ENCODE peak calls at places on chromosome 10, in nine cellular contexts. One of them, this sample, is unnamed.
A peak's percentile ranks its signal among the peaks of the same experiment; 100 is the strongest.

GRCh38 chr10:101563007-101563406 is 25.1 kb downstream of the POLL start:
- DNase-seq in CD4-positive, alpha-beta T cell: no peak
- DNase-seq in colonic mucosa: peak; percentile 9
- DNase-seq in naive thymus-derived CD4-positive, alpha-beta T cell: no peak
- DNase-seq in aorta: peak; percentile 57
- DNase-seq in ascending aorta: no peak
- DNase-seq in SJCRH30: no peak
- DNase-seq in CD8-positive, alpha-beta memory T cell: no peak
- DNase-seq in PC-9: no peak
- DNase-seq in this sample: no peak

GRCh38 chr10:97385565-97385964 is 15.6 kb downstream of the RRP12 start:
- DNase-seq in ascending aorta: no peak
- DNase-seq in PC-9: no peak
- DNase-seq in CD4-positive, alpha-beta T cell: no peak
- DNase-seq in colonic mucosa: no peak
- DNase-seq in aorta: no peak
- DNase-seq in CD8-positive, alpha-beta memory T cell: no peak
- DNase-seq in naive thymus-derived CD4-positive, alpha-beta T cell: no peak
- DNase-seq in SJCRH30: no peak
- DNase-seq in this sample: no peak

GRCh38 chr10:10361486-10361885 is 656.2 kb upstream of the CELF2 start:
- DNase-seq in colonic mucosa: no peak
- DNase-seq in aorta: no peak
- DNase-seq in PC-9: no peak
- DNase-seq in CD8-positive, alpha-beta memory T cell: no peak
- DNase-seq in CD4-positive, alpha-beta T cell: no peak
- DNase-seq in ascending aorta: no peak
- DNase-seq in SJCRH30: no peak
- DNase-seq in naive thymus-derived CD4-positive, alpha-beta T cell: no peak
- DNase-seq in this sample: no peak

GRCh38 chr10:116849271-116850057 is at the start of gene ENO4:
- DNase-seq in CD4-positive, alpha-beta T cell: no peak
- DNase-seq in aorta: peak; percentile 89
- DNase-seq in PC-9: peak; percentile 81
- DNase-seq in ascending aorta: no peak
- DNase-seq in naive thymus-derived CD4-positive, alpha-beta T cell: no peak
- DNase-seq in SJCRH30: no peak
- DNase-seq in CD8-positive, alpha-beta memory T cell: no peak
- DNase-seq in colonic mucosa: peak; percentile 80
- DNase-seq in this sample: peak; percentile 71

GRCh38 chr10:35940067-35940989 is 298.2 kb upstream of the FZD8 start:
- DNase-seq in ascending aorta: no peak
- DNase-seq in CD4-positive, alpha-beta T cell: no peak
- DNase-seq in PC-9: no peak
- DNase-seq in colonic mucosa: peak; percentile 50
- DNase-seq in naive thymus-derived CD4-positive, alpha-beta T cell: no peak
- DNase-seq in aorta: no peak
- DNase-seq in SJCRH30: peak; percentile 63
- DNase-seq in CD8-positive, alpha-beta memory T cell: no peak
- DNase-seq in this sample: no peak

GRCh38 chr10:73894245-73894971 is 16.5 kb upstream of the PLAU start:
- DNase-seq in CD4-positive, alpha-beta T cell: no peak
- DNase-seq in aorta: no peak
- DNase-seq in SJCRH30: no peak
- DNase-seq in colonic mucosa: no peak
- DNase-seq in PC-9: peak; percentile 63
- DNase-seq in naive thymus-derived CD4-positive, alpha-beta T cell: no peak
- DNase-seq in ascending aorta: no peak
- DNase-seq in CD8-positive, alpha-beta memory T cell: no peak
- DNase-seq in this sample: no peak

GRCh38 chr10:16948335-16948734 is 131.1 kb upstream of the RSU1 start:
- DNase-seq in SJCRH30: no peak
- DNase-seq in aorta: no peak
- DNase-seq in PC-9: no peak
- DNase-seq in CD4-positive, alpha-beta T cell: no peak
- DNase-seq in ascending aorta: no peak
- DNase-seq in colonic mucosa: no peak
- DNase-seq in naive thymus-derived CD4-positive, alpha-beta T cell: no peak
- DNase-seq in CD8-positive, alpha-beta memory T cell: peak; percentile 70
- DNase-seq in this sample: no peak

GRCh38 chr10:11299125-11299524 is 281.5 kb downstream of the CELF2 start:
- DNase-seq in colonic mucosa: no peak
- DNase-seq in ascending aorta: no peak
- DNase-seq in aorta: peak; percentile 61
- DNase-seq in CD4-positive, alpha-beta T cell: no peak
- DNase-seq in SJCRH30: no peak
- DNase-seq in naive thymus-derived CD4-positive, alpha-beta T cell: no peak
- DNase-seq in CD8-positive, alpha-beta memory T cell: no peak
- DNase-seq in PC-9: no peak
- DNase-seq in this sample: peak; percentile 12

GRCh38 chr10:57094965-57095364 is 733.9 kb upstream of the ZWINT start:
- DNase-seq in colonic mucosa: no peak
- DNase-seq in CD8-positive, alpha-beta memory T cell: no peak
- DNase-seq in SJCRH30: no peak
- DNase-seq in naive thymus-derived CD4-positive, alpha-beta T cell: no peak
- DNase-seq in PC-9: no peak
- DNase-seq in ascending aorta: no peak
- DNase-seq in CD4-positive, alpha-beta T cell: no peak
- DNase-seq in aorta: no peak
- DNase-seq in this sample: no peak

GRCh38 chr10:101781984-101782810 is 1.0 kb downstream of the NPM3 start:
- DNase-seq in ascending aorta: no peak
- DNase-seq in PC-9: no peak
- DNase-seq in aorta: peak; percentile 65
- DNase-seq in naive thymus-derived CD4-positive, alpha-beta T cell: no peak
- DNase-seq in CD4-positive, alpha-beta T cell: no peak
- DNase-seq in SJCRH30: no peak
- DNase-seq in CD8-positive, alpha-beta memory T cell: no peak
- DNase-seq in colonic mucosa: no peak
- DNase-seq in this sample: no peak

GRCh38 chr10:101453791-101454718 is 100.1 kb downstream of the BTRC start:
- DNase-seq in colonic mucosa: no peak
- DNase-seq in PC-9: no peak
- DNase-seq in CD4-positive, alpha-beta T cell: no peak
- DNase-seq in naive thymus-derived CD4-positive, alpha-beta T cell: no peak
- DNase-seq in aorta: no peak
- DNase-seq in ascending aorta: no peak
- DNase-seq in SJCRH30: peak; percentile 69
- DNase-seq in CD8-positive, alpha-beta memory T cell: peak; percentile 11
- DNase-seq in this sample: no peak

GRCh38 chr10:130491698-130492050 is 355.5 kb downstream of the GLRX3 start:
- DNase-seq in PC-9: no peak
- DNase-seq in aorta: no peak
- DNase-seq in ascending aorta: no peak
- DNase-seq in CD4-positive, alpha-beta T cell: no peak
- DNase-seq in naive thymus-derived CD4-positive, alpha-beta T cell: no peak
- DNase-seq in SJCRH30: no peak
- DNase-seq in CD8-positive, alpha-beta memory T cell: no peak
- DNase-seq in colonic mucosa: no peak
- DNase-seq in this sample: no peak

GRCh38 chr10:113458461-113458860 is 94.4 kb upstream of the HABP2 start:
- DNase-seq in aorta: no peak
- DNase-seq in PC-9: no peak
- DNase-seq in colonic mucosa: no peak
- DNase-seq in CD4-positive, alpha-beta T cell: no peak
- DNase-seq in naive thymus-derived CD4-positive, alpha-beta T cell: no peak
- DNase-seq in SJCRH30: no peak
- DNase-seq in ascending aorta: no peak
- DNase-seq in CD8-positive, alpha-beta memory T cell: no peak
- DNase-seq in this sample: no peak

GRCh38 chr10:13719411-13719810 is 132.6 kb downstream of the PRPF18 start:
- DNase-seq in CD8-positive, alpha-beta memory T cell: no peak
- DNase-seq in aorta: no peak
- DNase-seq in CD4-positive, alpha-beta T cell: no peak
- DNase-seq in colonic mucosa: no peak
- DNase-seq in PC-9: no peak
- DNase-seq in SJCRH30: no peak
- DNase-seq in naive thymus-derived CD4-positive, alpha-beta T cell: no peak
- DNase-seq in ascending aorta: no peak
- DNase-seq in this sample: no peak

GRCh38 chr10:13722747-13723657 is 136.2 kb downstream of the PRPF18 start:
- DNase-seq in colonic mucosa: no peak
- DNase-seq in naive thymus-derived CD4-positive, alpha-beta T cell: no peak
- DNase-seq in CD8-positive, alpha-beta memory T cell: no peak
- DNase-seq in ascending aorta: no peak
- DNase-seq in CD4-positive, alpha-beta T cell: no peak
- DNase-seq in SJCRH30: no peak
- DNase-seq in PC-9: no peak
- DNase-seq in aorta: peak; percentile 24
- DNase-seq in this sample: no peak

GRCh38 chr10:13721486-13721885 is 134.7 kb downstream of the PRPF18 start:
- DNase-seq in ascending aorta: no peak
- DNase-seq in naive thymus-derived CD4-positive, alpha-beta T cell: no peak
- DNase-seq in CD8-positive, alpha-beta memory T cell: no peak
- DNase-seq in colonic mucosa: no peak
- DNase-seq in SJCRH30: no peak
- DNase-seq in CD4-positive, alpha-beta T cell: no peak
- DNase-seq in aorta: peak; percentile 26
- DNase-seq in PC-9: no peak
- DNase-seq in this sample: no peak

GRCh38 chr10:13718820-13719219 is 132.1 kb downstream of the PRPF18 start:
- DNase-seq in colonic mucosa: no peak
- DNase-seq in aorta: no peak
- DNase-seq in CD8-positive, alpha-beta memory T cell: no peak
- DNase-seq in PC-9: no peak
- DNase-seq in ascending aorta: no peak
- DNase-seq in SJCRH30: no peak
- DNase-seq in CD4-positive, alpha-beta T cell: no peak
- DNase-seq in naive thymus-derived CD4-positive, alpha-beta T cell: no peak
- DNase-seq in this sample: no peak

DNA sequence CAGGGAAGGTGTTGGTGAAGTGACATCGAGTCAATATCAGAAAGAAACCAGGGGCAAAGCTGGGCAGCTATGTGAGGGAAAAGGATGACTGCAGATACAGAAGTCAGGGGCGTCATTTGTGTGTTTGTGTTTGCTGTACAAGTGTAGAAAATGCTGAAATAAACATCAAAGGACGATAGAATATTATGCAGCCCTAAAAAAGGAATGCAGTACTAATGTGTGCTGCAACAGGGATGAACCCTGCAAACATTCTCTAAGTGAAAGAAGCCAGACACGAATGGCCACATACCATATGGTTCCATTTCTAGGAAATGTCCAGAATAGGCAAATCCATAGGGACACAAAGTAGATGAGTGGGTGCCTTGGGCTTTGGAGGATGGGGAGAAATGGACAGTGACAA is 133.9 kb downstream of the PRPF18 start:
- DNase-seq in ascending aorta: no peak
- DNase-seq in PC-9: no peak
- DNase-seq in CD8-positive, alpha-beta memory T cell: no peak
- DNase-seq in SJCRH30: no peak
- DNase-seq in CD4-positive, alpha-beta T cell: no peak
- DNase-seq in aorta: no peak
- DNase-seq in naive thymus-derived CD4-positive, alpha-beta T cell: no peak
- DNase-seq in colonic mucosa: no peak
- DNase-seq in this sample: no peak
- H3K27ac ChIP-seq in ascending aorta: no peak overlapping the region
- H3K27ac ChIP-seq in PC-9: no peak overlapping the region
- H3K27ac ChIP-seq in CD8-positive, alpha-beta memory T cell: no peak overlapping the region
- H3K27ac ChIP-seq in SJCRH30: no peak overlapping the region
- H3K27ac ChIP-seq in CD4-positive, alpha-beta T cell: no peak overlapping the region
- H3K27ac ChIP-seq in aorta: no peak overlapping the region
- H3K27ac ChIP-seq in naive thymus-derived CD4-positive, alpha-beta T cell: no peak overlapping the region
- H3K27ac ChIP-seq in colonic mucosa: no peak overlapping the region
- H3K27ac ChIP-seq in this sample: no peak overlapping the region

GRCh38 chr10:29628912-29629526 is 5.8 kb downstream of the SVIL start:
- DNase-seq in PC-9: no peak
- DNase-seq in SJCRH30: no peak
- DNase-seq in CD8-positive, alpha-beta memory T cell: no peak
- DNase-seq in CD4-positive, alpha-beta T cell: no peak
- DNase-seq in naive thymus-derived CD4-positive, alpha-beta T cell: no peak
- DNase-seq in colonic mucosa: no peak
- DNase-seq in ascending aorta: no peak
- DNase-seq in aorta: no peak
- DNase-seq in this sample: no peak
- H3K27ac ChIP-seq in PC-9: peak overlapping the region; percentile 82
- H3K27ac ChIP-seq in SJCRH30: no peak overlapping the region
- H3K27ac ChIP-seq in CD8-positive, alpha-beta memory T cell: no peak overlapping the region
- H3K27ac ChIP-seq in CD4-positive, alpha-beta T cell: no peak overlapping the region
- H3K27ac ChIP-seq in naive thymus-derived CD4-positive, alpha-beta T cell: no peak overlapping the region
- H3K27ac ChIP-seq in colonic mucosa: no peak overlapping the region
- H3K27ac ChIP-seq in ascending aorta: peak overlapping the region; percentile 91
- H3K27ac ChIP-seq in aorta: peak overlapping the region; percentile 32
- H3K27ac ChIP-seq in this sample: peak overlapping the region; percentile 31

GRCh38 chr10:4346257-4346656 is 479.8 kb upstream of the AKR1E2 start:
- DNase-seq in ascending aorta: no peak
- DNase-seq in aorta: no peak
- DNase-seq in naive thymus-derived CD4-positive, alpha-beta T cell: no peak
- DNase-seq in CD4-positive, alpha-beta T cell: no peak
- DNase-seq in PC-9: no peak
- DNase-seq in CD8-positive, alpha-beta memory T cell: no peak
- DNase-seq in SJCRH30: no peak
- DNase-seq in colonic mucosa: no peak
- DNase-seq in this sample: no peak
- H3K27ac ChIP-seq in ascending aorta: peak overlapping the region; percentile 80
- H3K27ac ChIP-seq in aorta: no peak overlapping the region
- H3K27ac ChIP-seq in naive thymus-derived CD4-positive, alpha-beta T cell: no peak overlapping the region
- H3K27ac ChIP-seq in CD4-positive, alpha-beta T cell: no peak overlapping the region
- H3K27ac ChIP-seq in PC-9: no peak overlapping the region
- H3K27ac ChIP-seq in CD8-positive, alpha-beta memory T cell: no peak overlapping the region
- H3K27ac ChIP-seq in SJCRH30: no peak overlapping the region
- H3K27ac ChIP-seq in colonic mucosa: peak overlapping the region; percentile 6
- H3K27ac ChIP-seq in this sample: peak overlapping the region; percentile 67

GRCh38 chr10:94200148-94200846 is 162.4 kb downstream of the NOC3L start:
- DNase-seq in SJCRH30: no peak
- DNase-seq in ascending aorta: no peak
- DNase-seq in aorta: no peak
- DNase-seq in PC-9: no peak
- DNase-seq in CD4-positive, alpha-beta T cell: no peak
- DNase-seq in CD8-positive, alpha-beta memory T cell: no peak
- DNase-seq in naive thymus-derived CD4-positive, alpha-beta T cell: no peak
- DNase-seq in colonic mucosa: no peak
- DNase-seq in this sample: no peak
- H3K27ac ChIP-seq in SJCRH30: no peak overlapping the region
- H3K27ac ChIP-seq in ascending aorta: peak overlapping the region; percentile 24
- H3K27ac ChIP-seq in aorta: no peak overlapping the region
- H3K27ac ChIP-seq in PC-9: no peak overlapping the region
- H3K27ac ChIP-seq in CD4-positive, alpha-beta T cell: no peak overlapping the region
- H3K27ac ChIP-seq in CD8-positive, alpha-beta memory T cell: no peak overlapping the region
- H3K27ac ChIP-seq in naive thymus-derived CD4-positive, alpha-beta T cell: no peak overlapping the region
- H3K27ac ChIP-seq in colonic mucosa: no peak overlapping the region
- H3K27ac ChIP-seq in this sample: peak overlapping the region; percentile 13